ENCODE peak calls at places on chromosome 10, in six cellular contexts. L is tibial nerve, D is OCI-LY7, C is vagina, Z is thoracic aorta, E is uterus. H is an unnamed sample.

GRCh38 chr10:119726291-119727261 is 726 bp downstream of the INPP5F start:
- DNase-seq in Z (no peak), L (peak; percentile 11), D (no peak), E (peak; percentile 36), C (no peak), H (no peak)

GRCh38 chr10:76839276-76839675 is 798.3 kb downstream of the KCNMA1 start:
- DNase-seq in L (peak; percentile 22), D (no peak), C (no peak), Z (no peak), E (peak; percentile 21), H (no peak)

GRCh38 chr10:132370426-132371340 is 26.3 kb upstream of the PWWP2B start:
- DNase-seq in D (no peak), C (no peak), Z (no peak), E (no peak), L (no peak), H (no peak)

GRCh38 chr10:71766717-71767419 is 6.5 kb downstream of the VSIR start:
- DNase-seq in L (peak; percentile 71), Z (peak; percentile 46), C (no peak), D (no peak), E (peak; percentile 83), H (peak; percentile 72)

GRCh38 chr10:4661572-4662255 is 164.3 kb upstream of the AKR1E2 start:
- DNase-seq in L (peak; percentile 68), Z (peak; percentile 5), C (no peak), D (no peak), E (peak; percentile 23), H (no peak)

GRCh38 chr10:78896169-78896931 is 172.4 kb upstream of the ZMIZ1 start:
- DNase-seq in C (no peak), D (no peak), Z (no peak), L (no peak), E (no peak), H (no peak)

GRCh38 chr10:92239600-92240288 is 51.1 kb downstream of the CPEB3 start:
- DNase-seq in D (peak; percentile 38), E (peak; percentile 24), L (peak; percentile 20), C (no peak), Z (no peak), H (peak; percentile 36)

GRCh38 chr10:48363617-48364355 is 57.3 kb downstream of the MAPK8 start:
- DNase-seq in C (no peak), E (peak; percentile 19), Z (no peak), D (peak; percentile 55), L (peak; percentile 20), H (peak; percentile 79)

GRCh38 chr10:37588299-37588698 is 269.1 kb downstream of the ZNF248 start:
- DNase-seq in D (no peak), Z (no peak), L (no peak), C (no peak), E (no peak), H (no peak)

GRCh38 chr10:132710036-132710686 is 75.8 kb downstream of the NKX6-2 start:
- DNase-seq in D (no peak), Z (no peak), C (no peak), L (no peak), E (no peak), H (no peak)

GRCh38 chr10:17504547-17505245 is 50.3 kb upstream of the ST8SIA6 start:
- DNase-seq in D (no peak), E (no peak), C (no peak), L (no peak), Z (no peak), H (no peak)

GRCh38 chr10:33252794-33253203 is 81.7 kb downstream of the NRP1 start:
- DNase-seq in L (no peak), D (no peak), Z (no peak), C (no peak), E (no peak), H (peak; percentile 67)

GRCh38 chr10:94279835-94280709 is 82.7 kb downstream of the NOC3L start:
- DNase-seq in C (no peak), Z (no peak), E (no peak), L (no peak), D (peak; percentile 57), H (peak; percentile 53)

GRCh38 chr10:14200645-14201534 is 129.8 kb downstream of the FRMD4A start:
- DNase-seq in L (no peak), E (no peak), D (no peak), C (no peak), Z (no peak), H (no peak)

GRCh38 chr10:24382596-24382978 is 173.6 kb downstream of the KIAA1217 start:
- DNase-seq in C (no peak), E (no peak), D (no peak), Z (no peak), L (no peak), H (no peak)

GRCh38 chr10:85916192-85916747 is 450.3 kb downstream of the GRID1 start:
- DNase-seq in Z (no peak), L (peak; percentile 48), E (no peak), C (no peak), D (no peak), H (no peak)

GRCh38 chr10:49173848-49174247 is 14.3 kb downstream of the TMEM273 start:
- DNase-seq in L (no peak), Z (no peak), D (no peak), E (no peak), C (peak; percentile 43), H (no peak)

GRCh38 chr10:131812736-131813604 is 87.8 kb upstream of the PPP2R2D start:
- DNase-seq in L (no peak), Z (no peak), D (no peak), E (no peak), C (peak; percentile 70), H (no peak)

GRCh38 chr10:78296794-78297193 is 263.1 kb downstream of the RPS24 start:
- DNase-seq in L (no peak), Z (no peak), D (no peak), E (no peak), C (no peak), H (no peak)

GRCh38 chr10:97464226-97464625 is 18.3 kb downstream of the ZDHHC16 start:
- DNase-seq in Z (no peak), C (no peak), D (no peak), E (no peak), L (no peak), H (no peak)

GRCh38 chr10:4655406-4655805 is 170.6 kb upstream of the AKR1E2 start:
- DNase-seq in E (no peak), L (no peak), C (no peak), Z (no peak), D (no peak), H (no peak)

GRCh38 chr10:6278519-6279120 is 75.9 kb downstream of the PFKFB3 start:
- DNase-seq in E (no peak), Z (no peak), C (no peak), L (no peak), D (no peak), H (no peak)

GRCh38 chr10:106189254-106189653 is 975.3 kb downstream of the SORCS1 start:
- DNase-seq in Z (no peak), C (no peak), E (no peak), D (peak; percentile 32), L (no peak), H (peak; percentile 69)

GRCh38 chr10:132514841-132515521 is 22.6 kb upstream of the INPP5A start:
- DNase-seq in L (no peak), D (no peak), E (peak; percentile 46), Z (no peak), C (no peak), H (no peak)

DNA sequence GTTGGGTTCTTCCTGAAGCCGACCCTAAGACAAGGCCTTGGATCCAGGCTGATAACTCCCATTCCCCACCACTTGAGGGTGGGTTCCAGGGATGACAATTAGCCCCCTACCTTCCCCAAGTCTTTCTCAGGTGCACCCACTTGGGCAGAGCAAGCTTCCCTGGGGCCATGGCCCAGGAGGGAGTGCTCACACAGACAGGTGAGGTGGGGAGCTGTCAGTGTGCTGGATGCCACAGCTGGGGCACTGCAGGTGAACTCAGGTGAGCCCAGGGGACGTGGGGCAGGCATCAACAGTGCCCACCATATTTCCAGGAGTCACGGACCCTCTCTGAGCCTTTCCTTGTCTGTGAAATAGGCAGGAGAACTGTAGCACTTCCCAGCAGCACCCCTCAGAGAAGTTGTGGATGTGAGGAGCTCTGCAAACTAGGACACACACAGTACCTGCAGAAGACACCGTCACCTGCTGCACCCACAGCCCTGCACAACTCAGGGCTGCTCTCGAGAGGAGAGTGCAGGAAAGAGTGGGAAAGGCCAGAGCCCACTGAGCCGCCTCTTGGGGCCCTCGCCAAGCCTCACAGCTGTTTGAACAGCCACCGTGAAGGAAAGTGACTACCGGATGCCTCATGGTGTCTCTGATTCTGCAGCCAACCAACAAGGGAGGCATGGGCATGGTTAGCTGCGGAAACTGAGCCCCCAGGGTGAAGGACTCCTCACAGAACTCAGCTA is 17.8 kb downstream of the SH3PXD2A start:
- DNase-seq in D (peak; percentile 70), L (no peak), C (no peak), Z (no peak), E (no peak), H (no peak)
- H3K4me3 ChIP-seq in D (no peak overlapping the region), L (no peak overlapping the region), C (no peak overlapping the region), Z (no peak overlapping the region), E (no peak overlapping the region), H (no peak overlapping the region)

GRCh38 chr10:110748970-110749369 is 104.8 kb downstream of the RBM20 start:
- DNase-seq in C (no peak), Z (no peak), D (no peak), L (no peak), E (no peak), H (no peak)

GRCh38 chr10:110744767-110745166 is 100.6 kb downstream of the RBM20 start:
- DNase-seq in D (no peak), Z (no peak), L (no peak), C (no peak), E (no peak), H (no peak)

GRCh38 chr10:110746969-110747608 is 103.0 kb downstream of the RBM20 start:
- DNase-seq in Z (no peak), E (no peak), L (no peak), D (no peak), C (no peak), H (no peak)

GRCh38 chr10:110747609-110748464 is 103.7 kb downstream of the RBM20 start:
- DNase-seq in L (no peak), C (no peak), D (no peak), Z (no peak), E (no peak), H (no peak)

GRCh38 chr10:110746254-110746826 is 102.2 kb downstream of the RBM20 start:
- DNase-seq in Z (no peak), C (no peak), L (peak; percentile 76), D (peak; percentile 71), E (peak; percentile 65), H (peak; percentile 91)
- TF ChIP-seq CTCF in Z (peak; percentile 76), C (peak; percentile 81), L (peak; percentile 64), D (peak; percentile 99), E (peak; percentile 81), H (peak; percentile 79)

DNA sequence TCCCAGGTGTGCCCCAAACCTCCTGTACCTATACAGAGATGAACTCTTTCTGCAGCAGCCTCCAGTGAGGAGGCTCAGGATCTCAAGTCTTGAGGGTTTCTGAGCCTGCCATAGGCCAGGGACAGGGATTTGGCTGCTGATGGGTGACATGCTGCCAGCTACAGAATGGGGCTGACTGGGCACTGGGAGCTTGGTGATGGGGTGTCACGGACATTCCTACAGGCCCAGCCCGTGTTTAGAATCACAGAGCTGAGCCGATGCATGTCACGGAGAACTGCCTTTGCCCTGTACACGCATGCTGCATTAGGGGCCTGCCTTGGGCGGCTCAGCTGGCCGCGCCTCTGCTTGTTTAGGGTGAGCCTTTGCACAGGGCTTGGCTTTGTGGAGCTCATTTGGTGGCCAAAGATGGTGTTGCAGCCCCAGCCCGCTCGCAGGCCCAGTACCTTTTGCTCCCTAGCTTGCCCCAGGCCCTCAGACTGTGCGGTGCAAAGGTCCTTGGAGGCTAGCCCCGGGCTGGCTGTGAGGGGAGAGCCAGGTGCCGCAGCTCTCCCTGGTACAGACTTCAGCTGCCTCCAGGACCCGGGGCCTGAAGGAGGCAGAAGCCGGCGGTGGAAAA is 108.4 kb upstream of the BTBD16 start:
- DNase-seq in D (no peak), C (no peak), E (no peak), Z (no peak), L (no peak), H (peak; percentile 19)
- H3K4me3 ChIP-seq in D (no peak overlapping the region), C (peak overlapping the region; percentile 42), E (peak overlapping the region; percentile 40), Z (peak overlapping the region; percentile 69), L (peak overlapping the region; percentile 37), H (no peak overlapping the region)

GRCh38 chr10:60203993-60204618 is 185.6 kb downstream of the ANK3 start:
- DNase-seq in Z (no peak), C (no peak), L (peak; percentile 35), D (peak; percentile 44), E (no peak), H (peak; percentile 48)
- TF ChIP-seq CTCF in Z (peak; percentile 45), C (peak; percentile 31), L (peak; percentile 63), D (peak; percentile 82), E (peak; percentile 32), H (peak; percentile 75)

H was measured in epithelial cell of esophagus.